ENCODE peak calls at places on chromosomes 5 and 9, in five cellular contexts. Z, I, X, K and N are unnamed samples.

GRCh38 chr9:23683021-23683431 is 143.0 kb downstream of the ELAVL2 start:
- DNase-seq in X (peak; percentile 65), Z (no peak), K (no peak), I (no peak), N (peak; percentile 34)

GRCh38 chr5:141713616-141714309 is 31.7 kb upstream of the ARAP3 start:
- DNase-seq in I (no peak), K (no peak), Z (peak; percentile 60), X (peak; percentile 84), N (peak; percentile 63)

GRCh38 chr5:123094919-123095693 is 6.1 kb downstream of the PRDM6 start:
- DNase-seq in I (no peak), K (no peak), Z (no peak), X (no peak), N (no peak)

GRCh38 chr5:37355161-37355560 is 15.7 kb downstream of the NUP155 start:
- DNase-seq in I (no peak), Z (no peak), K (no peak), X (no peak), N (no peak)

GRCh38 chr5:132427285-132428146 is 58.0 kb downstream of the SLC22A5 start:
- DNase-seq in K (peak; percentile 82), X (peak; percentile 54), Z (no peak), I (no peak), N (peak; percentile 70)

GRCh38 chr9:134369416-134370212 is 43.4 kb downstream of the RXRA start:
- DNase-seq in K (no peak), X (no peak), Z (no peak), I (no peak), N (no peak)

GRCh38 chr5:158354958-158355357 is 496.0 kb upstream of the CLINT1 start:
- DNase-seq in X (no peak), I (no peak), Z (no peak), K (no peak), N (no peak)

GRCh38 chr9:15972760-15973159 is 419.9 kb downstream of the CCDC171 start:
- DNase-seq in X (no peak), I (no peak), Z (no peak), K (no peak), N (no peak)

GRCh38 chr5:32193591-32193990 is 19.5 kb upstream of the GOLPH3 start:
- DNase-seq in I (peak; percentile 25), X (peak; percentile 85), K (no peak), Z (peak; percentile 83), N (peak; percentile 78)

GRCh38 chr5:20276061-20276958 is 288.3 kb upstream of the CDH18 start:
- DNase-seq in I (no peak), Z (peak; percentile 91), X (peak; percentile 99), K (no peak), N (peak; percentile 87)

GRCh38 chr9:114396558-114397218 is 8.9 kb upstream of the AKNA start:
- DNase-seq in I (no peak), Z (peak; percentile 25), X (no peak), K (no peak), N (no peak)

GRCh38 chr9:114271556-114272510 is 51.1 kb upstream of the ORM1 start:
- DNase-seq in K (peak; percentile 23), Z (peak; percentile 42), X (peak; percentile 15), I (no peak), N (no peak)

GRCh38 chr9:1208185-1208584 is 158.0 kb downstream of the DMRT2 start:
- DNase-seq in I (no peak), Z (no peak), X (peak; percentile 38), K (no peak), N (peak; percentile 26)